ENCODE peak calls at places on chromosome 6, in five cellular contexts. V is PC-3, M is fibroblast of lung, E is tibial artery, Y is H9. I is an unnamed sample.

GRCh38 chr6:108689279-108690161 is 128.8 kb downstream of the FOXO3 start:
- DNase-seq in M (peak), V (peak), Y (no peak), E (peak), I (peak)

GRCh38 chr6:335146-335545 is 42.9 kb downstream of the DUSP22 start:
- DNase-seq in V (no peak), Y (no peak), M (no peak), E (peak), I (no peak)

GRCh38 chr6:137350857-137351256 is 131.7 kb upstream of the IFNGR1 start:
- DNase-seq in M (no peak), E (no peak), V (no peak), Y (no peak), I (no peak)

GRCh38 chr6:79737172-79737571 is 106.0 kb downstream of the SH3BGRL2 start:
- DNase-seq in Y (no peak), M (peak), V (peak), E (no peak), I (no peak)

GRCh38 chr6:68235192-68235812 is 399.8 kb upstream of the ADGRB3 start:
- DNase-seq in V (peak), M (peak), E (no peak), Y (no peak), I (no peak)

GRCh38 chr6:150269857-150270223 is 99.0 kb upstream of the IYD start:
- DNase-seq in M (peak), V (peak), E (no peak), Y (peak), I (peak)

GRCh38 chr6:45704056-45704790 is 311.4 kb downstream of the CLIC5 start:
- DNase-seq in Y (no peak), E (no peak), M (peak), V (no peak), I (no peak)

GRCh38 chr6:17959317-17959716 is 28.1 kb downstream of the KIF13A start:
- DNase-seq in E (no peak), M (no peak), Y (no peak), V (no peak), I (no peak)

GRCh38 chr6:88704980-88705379 is 258.4 kb downstream of the RNGTT start:
- DNase-seq in M (peak), E (no peak), V (no peak), Y (no peak), I (no peak)

GRCh38 chr6:31900917-31901414 is 920 bp downstream of the ZBTB12 start:
- DNase-seq in E (no peak), V (no peak), M (no peak), Y (peak), I (no peak)

GRCh38 chr6:154156135-154156948 is 117.3 kb downstream of the OPRM1 start:
- DNase-seq in M (peak), Y (peak), E (no peak), V (peak), I (no peak)

GRCh38 chr6:156778615-156779205 is 1.5 kb downstream of the ARID1B start:
- DNase-seq in Y (peak), V (peak), E (peak), M (peak), I (no peak)

GRCh38 chr6:75353644-75354043 is 69.1 kb upstream of the TMEM30A start:
- DNase-seq in Y (no peak), M (no peak), V (no peak), E (no peak), I (no peak)

GRCh38 chr6:10175330-10175729 is 239.5 kb downstream of the TFAP2A start:
- DNase-seq in E (no peak), Y (no peak), M (no peak), V (peak), I (peak)

GRCh38 chr6:136347847-136348246 is 58.2 kb upstream of the BCLAF1 start:
- DNase-seq in M (no peak), E (no peak), Y (no peak), V (no peak), I (peak)

GRCh38 chr6:69771158-69771906 is 25.5 kb downstream of the LMBRD1 start:
- DNase-seq in V (no peak), E (no peak), M (no peak), Y (no peak), I (no peak)

GRCh38 chr6:150622476-150622875 is 22.8 kb downstream of the PLEKHG1 start:
- DNase-seq in V (no peak), M (no peak), Y (no peak), E (no peak), I (no peak)

GRCh38 chr6:144415014-144415413 is 129.9 kb downstream of the UTRN start:
- DNase-seq in E (no peak), V (peak), M (peak), Y (no peak), I (peak)

GRCh38 chr6:14401181-14401745 is 283.7 kb downstream of the CD83 start:
- DNase-seq in E (no peak), V (no peak), M (no peak), Y (no peak), I (no peak)

GRCh38 chr6:38852215-38852614 is 137.1 kb downstream of the DNAH8 start:
- DNase-seq in V (no peak), Y (no peak), E (no peak), M (no peak), I (no peak)

GRCh38 chr6:3398165-3398562 is 58.7 kb downstream of the SLC22A23 start:
- DNase-seq in E (no peak), Y (no peak), V (no peak), M (no peak), I (no peak)

GRCh38 chr6:82072771-82073170 is 174.8 kb downstream of the IBTK start:
- DNase-seq in M (peak), V (peak), E (no peak), Y (no peak), I (no peak)

GRCh38 chr6:110781522-110782200 is 33.6 kb downstream of the CDK19 start:
- DNase-seq in V (no peak), E (no peak), Y (no peak), M (peak), I (no peak)

GRCh38 chr6:81894286-81894685 is 141.8 kb upstream of the TENT5A start:
- DNase-seq in E (no peak), M (peak), V (no peak), Y (no peak), I (no peak)

DNA sequence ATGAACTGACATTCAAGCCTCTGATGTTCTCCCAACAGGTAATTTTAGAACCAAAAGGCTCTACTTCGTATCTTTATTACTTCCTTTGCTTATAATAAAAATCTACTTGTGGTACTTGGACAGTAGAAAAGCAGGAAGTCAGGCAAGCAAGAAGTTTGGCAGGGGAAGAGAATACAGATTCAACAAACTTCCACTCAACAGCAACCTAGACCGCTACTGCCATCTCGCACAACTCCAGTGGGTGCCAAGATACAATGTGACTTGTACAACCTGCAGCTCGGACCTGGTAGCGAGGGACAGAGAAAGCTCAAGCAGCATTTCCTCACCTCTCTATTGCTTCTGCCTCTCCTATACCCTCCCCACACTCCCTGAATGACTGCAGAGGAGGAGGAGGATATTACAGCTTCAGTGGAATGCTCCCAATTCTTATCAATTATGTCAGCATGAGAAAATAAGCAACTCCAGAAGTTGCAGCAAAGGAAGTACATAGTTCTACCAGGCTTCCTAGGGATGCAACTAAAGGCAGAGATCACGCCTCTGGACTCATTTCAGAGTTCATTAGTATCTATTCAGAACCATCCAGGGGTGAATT is 76.5 kb downstream of the MBOAT1 start:
- DNase-seq in Y (no peak), V (no peak), M (no peak), E (no peak), I (no peak)
- H3K27ac ChIP-seq in Y (no peak), V (no peak), M (no peak), E (no peak), I (no peak)

GRCh38 chr6:29071831-29072723 is 15.0 kb downstream of the OR2B3 start:
- DNase-seq in Y (peak), V (peak), E (no peak), M (peak), I (peak)
- TF ChIP-seq CTCF in Y (peak), V (peak), E (no peak), M (peak), I (peak)

DNA sequence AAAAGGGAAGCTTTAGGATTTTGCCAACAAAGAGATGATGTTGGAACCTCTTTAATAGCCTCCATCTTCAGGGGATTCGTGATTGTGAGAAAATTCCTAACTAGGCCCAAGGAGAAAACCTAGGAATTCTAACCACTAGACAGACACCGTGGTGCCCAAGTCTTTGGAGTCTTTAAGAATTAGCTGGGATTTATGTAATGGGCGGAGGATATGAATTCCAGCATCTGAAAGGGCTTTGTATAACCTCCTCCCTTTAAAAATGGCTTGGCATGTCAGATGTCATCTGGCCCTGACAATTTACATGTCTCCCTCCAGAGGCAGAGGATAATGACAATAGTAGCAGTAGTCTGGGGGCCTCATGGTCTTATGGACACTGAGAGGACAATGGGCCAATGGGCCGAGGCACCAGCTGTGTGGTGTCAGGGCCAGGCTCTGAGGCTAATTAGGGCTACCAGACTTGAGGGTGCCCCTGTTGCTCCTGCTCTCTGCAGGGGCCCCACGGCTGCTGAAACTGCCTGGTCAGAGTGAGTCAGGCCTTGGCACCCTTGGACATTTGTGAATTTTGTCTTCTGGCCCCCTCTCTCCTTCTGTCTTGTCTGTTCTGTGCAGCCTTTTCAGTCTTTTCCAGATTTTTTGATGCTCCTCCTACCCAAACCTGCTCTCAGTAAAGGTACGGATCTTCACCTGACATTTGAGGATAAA is 113.9 kb downstream of the EDN1 start:
- DNase-seq in E (no peak), Y (no peak), V (no peak), M (no peak), I (no peak)
- H3K27ac ChIP-seq in E (peak), Y (no peak), V (no peak), M (peak), I (no peak)

GRCh38 chr6:13248953-13249432 is 79.3 kb downstream of the TBC1D7 start:
- DNase-seq in E (no peak), Y (no peak), V (no peak), M (no peak), I (no peak)

GRCh38 chr6:13253272-13253671 is 75.1 kb downstream of the TBC1D7 start:
- DNase-seq in Y (no peak), V (no peak), E (no peak), M (no peak), I (no peak)

GRCh38 chr6:13249817-13250216 is 78.5 kb downstream of the TBC1D7 start:
- DNase-seq in Y (no peak), M (no peak), E (no peak), V (no peak), I (no peak)

GRCh38 chr6:13250703-13251102 is 77.6 kb downstream of the TBC1D7 start:
- DNase-seq in V (no peak), Y (no peak), M (no peak), E (no peak), I (no peak)

GRCh38 chr6:13251242-13251641 is 77.1 kb downstream of the TBC1D7 start:
- DNase-seq in M (no peak), Y (no peak), V (no peak), E (no peak), I (no peak)
- TF ChIP-seq CTCF in M (no peak), Y (no peak), V (no peak), E (no peak), I (no peak)

GRCh38 chr6:24933266-24933665 is 2.5 kb downstream of the RIPOR2 start:
- DNase-seq in Y (no peak), E (no peak), V (no peak), M (no peak), I (no peak)

GRCh38 chr6:24935753-24936152 is at the start of gene RIPOR2:
- DNase-seq in E (no peak), M (no peak), Y (peak), V (no peak), I (no peak)

GRCh38 chr6:24933868-24934401 is 1.8 kb downstream of the RIPOR2 start:
- DNase-seq in M (no peak), V (peak), Y (peak), E (no peak), I (peak)

GRCh38 chr6:24935323-24935722 is 437 bp downstream of the RIPOR2 start:
- DNase-seq in E (no peak), V (peak), Y (no peak), M (peak), I (no peak)

GRCh38 chr6:24936641-24937317 is 1.0 kb upstream of the RIPOR2 start:
- DNase-seq in V (peak), Y (no peak), E (no peak), M (peak), I (no peak)
- H3K27ac ChIP-seq in V (no peak), Y (no peak), E (no peak), M (no peak), I (no peak)

GRCh38 chr6:34979994-34980393 is 90.9 kb downstream of the ANKS1A start:
- DNase-seq in E (no peak), M (no peak), V (no peak), Y (no peak), I (no peak)

GRCh38 chr6:34984416-34984815 is 95.4 kb downstream of the ANKS1A start:
- DNase-seq in Y (no peak), V (no peak), M (no peak), E (no peak), I (no peak)

GRCh38 chr6:34985236-34985635 is 96.2 kb downstream of the ANKS1A start:
- DNase-seq in V (no peak), E (no peak), Y (no peak), M (no peak), I (no peak)

GRCh38 chr6:34981951-34982350 is 92.9 kb downstream of the ANKS1A start:
- DNase-seq in V (peak), Y (no peak), E (no peak), M (peak), I (no peak)

DNA sequence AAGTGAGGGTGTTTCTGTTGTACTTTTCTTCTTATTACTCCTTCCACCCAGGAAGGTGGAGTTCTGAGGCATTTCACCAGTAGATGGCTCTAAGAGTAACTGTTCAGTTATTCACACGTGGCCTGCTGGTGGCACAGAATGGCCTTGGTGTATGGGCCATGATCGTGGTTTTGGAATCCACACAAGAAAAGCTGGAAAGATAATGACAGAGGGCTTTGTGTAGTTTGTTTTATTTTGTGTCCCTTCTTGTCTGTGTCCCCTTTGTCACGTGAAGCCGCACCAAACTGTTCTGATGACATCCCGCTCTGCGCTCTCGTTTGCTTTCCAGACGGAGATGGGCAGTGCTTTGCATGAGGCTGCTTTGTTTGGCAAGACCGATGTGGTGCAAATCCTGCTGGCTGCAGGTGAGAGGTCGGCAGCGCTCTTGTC is 93.4 kb downstream of the ANKS1A start:
- DNase-seq in Y (no peak), E (no peak), M (no peak), V (peak), I (no peak)
- TF ChIP-seq CTCF in Y (peak), E (peak), M (peak), V (peak), I (no peak)

GRCh38 chr6:146027586-146028249 is 1.1 kb upstream of the GRM1 start:
- DNase-seq in V (no peak), M (no peak), E (no peak), Y (peak), I (no peak)

GRCh38 chr6:146028835-146029572 is at the start of gene GRM1:
- DNase-seq in V (no peak), M (no peak), E (no peak), Y (peak), I (no peak)

GRCh38 chr6:146028250-146028789 is 542 bp upstream of the GRM1 start:
- DNase-seq in V (peak), M (peak), E (peak), Y (peak), I (peak)

GRCh38 chr6:146032387-146032786 is 3.5 kb downstream of the GRM1 start:
- DNase-seq in E (no peak), Y (no peak), V (no peak), M (no peak), I (no peak)

DNA sequence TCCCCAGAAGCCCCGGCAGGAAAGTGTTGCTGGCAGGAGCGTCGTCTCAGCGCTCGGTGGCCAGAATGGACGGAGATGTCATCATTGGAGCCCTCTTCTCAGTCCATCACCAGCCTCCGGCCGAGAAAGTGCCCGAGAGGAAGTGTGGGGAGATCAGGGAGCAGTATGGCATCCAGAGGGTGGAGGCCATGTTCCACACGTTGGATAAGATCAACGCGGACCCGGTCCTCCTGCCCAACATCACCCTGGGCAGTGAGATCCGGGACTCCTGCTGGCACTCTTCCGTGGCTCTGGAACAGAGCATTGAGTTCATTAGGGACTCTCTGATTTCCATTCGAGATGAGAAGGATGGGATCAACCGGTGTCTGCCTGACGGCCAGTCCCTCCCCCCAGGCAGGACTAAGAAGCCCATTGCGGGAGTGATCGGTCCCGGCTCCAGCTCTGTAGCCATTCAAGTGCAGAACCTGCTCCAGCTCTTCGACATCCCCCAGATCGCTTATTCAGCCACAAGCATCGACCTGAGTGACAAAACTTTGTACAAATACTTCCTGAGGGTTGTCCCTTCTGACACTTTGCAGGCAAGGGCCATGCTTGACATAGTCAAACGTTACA is 817 bp downstream of the GRM1 start:
- DNase-seq in M (no peak), V (no peak), E (no peak), Y (no peak), I (no peak)
- H3K27ac ChIP-seq in M (no peak), V (no peak), E (no peak), Y (no peak), I (no peak)

DNA sequence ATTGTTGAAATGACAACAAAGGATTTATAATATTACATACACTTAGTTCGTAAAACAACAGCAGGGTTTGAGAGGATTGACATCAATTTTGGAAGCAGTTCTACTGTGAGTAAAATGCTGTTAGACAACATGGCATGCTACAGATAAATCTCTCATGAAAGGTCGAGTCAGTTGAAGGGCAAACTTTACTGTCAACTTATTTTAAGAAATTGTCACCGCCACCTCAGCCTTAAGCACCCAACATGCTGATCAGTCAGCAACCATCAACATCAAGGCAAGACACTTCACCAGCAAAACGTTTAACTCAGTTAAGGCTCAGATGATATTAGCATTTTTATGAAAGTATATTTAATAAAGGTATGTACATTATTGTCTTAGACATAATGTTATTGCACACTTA is 31.0 kb downstream of the CYB5R4 start:
- DNase-seq in M (no peak), E (no peak), Y (no peak), V (no peak), I (no peak)
- TF ChIP-seq CTCF in M (no peak), E (no peak), Y (no peak), V (no peak), I (no peak)

I was measured in RWPE1.